ENCODE peak calls at places on chromosomes 4 and X, in ten cellular contexts. One of them, this sample, is unnamed.

GRCh38 chr4:15577508-15577907 is 77.6 kb downstream of the FBXL5 start:
- DNase-seq in NCI-H510A: no peak
- DNase-seq in left ventricle myocardium inferior: no peak
- DNase-seq in HTR-8/SVneo: no peak
- DNase-seq in neural crest cell: no peak
- DNase-seq in EL: peak; percentile 24
- DNase-seq in GM04503: peak; percentile 11
- DNase-seq in SK-N-SH: no peak
- DNase-seq in activated T-cell treated with anti-CD3 and anti-CD28 coated beads for 1 hour: no peak
- DNase-seq in GM20000: no peak
- DNase-seq in this sample: no peak

GRCh38 chr4:158778712-158779111 is 9.9 kb downstream of the FNIP2 start:
- DNase-seq in NCI-H510A: peak; percentile 47
- DNase-seq in GM04503: no peak
- DNase-seq in GM20000: no peak
- DNase-seq in EL: no peak
- DNase-seq in left ventricle myocardium inferior: no peak
- DNase-seq in HTR-8/SVneo: no peak
- DNase-seq in neural crest cell: no peak
- DNase-seq in SK-N-SH: no peak
- DNase-seq in activated T-cell treated with anti-CD3 and anti-CD28 coated beads for 1 hour: no peak
- DNase-seq in this sample: no peak

GRCh38 chrX:10197597-10198210 is 40.9 kb downstream of the CLCN4 start:
- DNase-seq in NCI-H510A: no peak
- DNase-seq in GM20000: no peak
- DNase-seq in GM04503: no peak
- DNase-seq in HTR-8/SVneo: no peak
- DNase-seq in left ventricle myocardium inferior: no peak
- DNase-seq in EL: no peak
- DNase-seq in SK-N-SH: no peak
- DNase-seq in neural crest cell: no peak
- DNase-seq in activated T-cell treated with anti-CD3 and anti-CD28 coated beads for 1 hour: no peak
- DNase-seq in this sample: peak; percentile 28

GRCh38 chrX:13485167-13485566 is 84.2 kb upstream of the EGFL6 start:
- DNase-seq in HTR-8/SVneo: no peak
- DNase-seq in EL: no peak
- DNase-seq in activated T-cell treated with anti-CD3 and anti-CD28 coated beads for 1 hour: no peak
- DNase-seq in neural crest cell: no peak
- DNase-seq in SK-N-SH: no peak
- DNase-seq in left ventricle myocardium inferior: no peak
- DNase-seq in NCI-H510A: no peak
- DNase-seq in GM20000: no peak
- DNase-seq in GM04503: no peak
- DNase-seq in this sample: no peak

GRCh38 chr4:130249002-130249401 is 1153.0 kb downstream of the C4orf33 start:
- DNase-seq in SK-N-SH: no peak
- DNase-seq in GM20000: no peak
- DNase-seq in left ventricle myocardium inferior: no peak
- DNase-seq in EL: no peak
- DNase-seq in activated T-cell treated with anti-CD3 and anti-CD28 coated beads for 1 hour: no peak
- DNase-seq in NCI-H510A: no peak
- DNase-seq in neural crest cell: no peak
- DNase-seq in GM04503: no peak
- DNase-seq in HTR-8/SVneo: no peak
- DNase-seq in this sample: no peak

GRCh38 chr4:57162499-57163019 is 52.4 kb upstream of the IGFBP7 start:
- DNase-seq in SK-N-SH: no peak
- DNase-seq in neural crest cell: no peak
- DNase-seq in GM20000: no peak
- DNase-seq in HTR-8/SVneo: no peak
- DNase-seq in NCI-H510A: no peak
- DNase-seq in activated T-cell treated with anti-CD3 and anti-CD28 coated beads for 1 hour: no peak
- DNase-seq in EL: no peak
- DNase-seq in GM04503: no peak
- DNase-seq in left ventricle myocardium inferior: no peak
- DNase-seq in this sample: no peak

GRCh38 chr4:21697583-21697982 is 251.0 kb downstream of the KCNIP4 start:
- DNase-seq in GM04503: no peak
- DNase-seq in EL: peak; percentile 1
- DNase-seq in HTR-8/SVneo: peak; percentile 9
- DNase-seq in NCI-H510A: peak; percentile 18
- DNase-seq in activated T-cell treated with anti-CD3 and anti-CD28 coated beads for 1 hour: no peak
- DNase-seq in left ventricle myocardium inferior: no peak
- DNase-seq in GM20000: no peak
- DNase-seq in neural crest cell: peak; percentile 1
- DNase-seq in SK-N-SH: peak; percentile 35
- DNase-seq in this sample: peak; percentile 11

GRCh38 chr4:74874785-74875367 is 58.0 kb upstream of the PARM1 start:
- DNase-seq in activated T-cell treated with anti-CD3 and anti-CD28 coated beads for 1 hour: no peak
- DNase-seq in left ventricle myocardium inferior: no peak
- DNase-seq in HTR-8/SVneo: peak; percentile 20
- DNase-seq in NCI-H510A: peak; percentile 63
- DNase-seq in GM20000: peak; percentile 52
- DNase-seq in GM04503: peak; percentile 21
- DNase-seq in SK-N-SH: peak; percentile 17
- DNase-seq in neural crest cell: peak; percentile 3
- DNase-seq in EL: peak; percentile 63
- DNase-seq in this sample: peak; percentile 91

GRCh38 chr4:69910016-69910782 is 20.7 kb upstream of the CSN1S1 start:
- DNase-seq in neural crest cell: no peak
- DNase-seq in GM20000: no peak
- DNase-seq in SK-N-SH: no peak
- DNase-seq in activated T-cell treated with anti-CD3 and anti-CD28 coated beads for 1 hour: no peak
- DNase-seq in NCI-H510A: no peak
- DNase-seq in left ventricle myocardium inferior: no peak
- DNase-seq in GM04503: no peak
- DNase-seq in EL: no peak
- DNase-seq in HTR-8/SVneo: no peak
- DNase-seq in this sample: peak; percentile 84

GRCh38 chr4:147799986-147800555 is 68.2 kb downstream of the ARHGAP10 start:
- DNase-seq in SK-N-SH: no peak
- DNase-seq in GM04503: no peak
- DNase-seq in HTR-8/SVneo: no peak
- DNase-seq in left ventricle myocardium inferior: no peak
- DNase-seq in EL: no peak
- DNase-seq in GM20000: peak; percentile 70
- DNase-seq in activated T-cell treated with anti-CD3 and anti-CD28 coated beads for 1 hour: peak; percentile 15
- DNase-seq in NCI-H510A: no peak
- DNase-seq in neural crest cell: no peak
- DNase-seq in this sample: no peak

GRCh38 chr4:82797591-82798081 is 960 bp downstream of the SCD5 start:
- DNase-seq in SK-N-SH: peak; percentile 75
- DNase-seq in neural crest cell: peak; percentile 21
- DNase-seq in HTR-8/SVneo: no peak
- DNase-seq in EL: peak; percentile 46
- DNase-seq in GM04503: no peak
- DNase-seq in left ventricle myocardium inferior: peak; percentile 25
- DNase-seq in NCI-H510A: no peak
- DNase-seq in activated T-cell treated with anti-CD3 and anti-CD28 coated beads for 1 hour: no peak
- DNase-seq in GM20000: peak; percentile 44
- DNase-seq in this sample: peak; percentile 36

GRCh38 chr4:186345184-186345583 is 79.2 kb downstream of the F11 start:
- DNase-seq in neural crest cell: no peak
- DNase-seq in left ventricle myocardium inferior: no peak
- DNase-seq in NCI-H510A: no peak
- DNase-seq in activated T-cell treated with anti-CD3 and anti-CD28 coated beads for 1 hour: no peak
- DNase-seq in EL: no peak
- DNase-seq in GM04503: no peak
- DNase-seq in SK-N-SH: no peak
- DNase-seq in GM20000: no peak
- DNase-seq in HTR-8/SVneo: no peak
- DNase-seq in this sample: no peak

GRCh38 chrX:2498781-2499302 is 1.9 kb downstream of the DHRSX start:
- DNase-seq in HTR-8/SVneo: no peak
- DNase-seq in GM04503: no peak
- DNase-seq in left ventricle myocardium inferior: no peak
- DNase-seq in activated T-cell treated with anti-CD3 and anti-CD28 coated beads for 1 hour: no peak
- DNase-seq in EL: peak; percentile 28
- DNase-seq in NCI-H510A: no peak
- DNase-seq in GM20000: peak; percentile 24
- DNase-seq in neural crest cell: no peak
- DNase-seq in SK-N-SH: no peak
- DNase-seq in this sample: peak; percentile 17

GRCh38 chr4:87961993-87962791 is 13.3 kb upstream of the SPP1 start:
- DNase-seq in neural crest cell: no peak
- DNase-seq in activated T-cell treated with anti-CD3 and anti-CD28 coated beads for 1 hour: no peak
- DNase-seq in GM04503: no peak
- DNase-seq in SK-N-SH: no peak
- DNase-seq in left ventricle myocardium inferior: no peak
- DNase-seq in NCI-H510A: no peak
- DNase-seq in HTR-8/SVneo: no peak
- DNase-seq in GM20000: no peak
- DNase-seq in EL: peak; percentile 59
- DNase-seq in this sample: peak; percentile 41

GRCh38 chr4:168183717-168184571 is 91.6 kb downstream of the ANXA10 start:
- DNase-seq in GM04503: no peak
- DNase-seq in neural crest cell: no peak
- DNase-seq in EL: peak; percentile 51
- DNase-seq in SK-N-SH: peak; percentile 49
- DNase-seq in HTR-8/SVneo: peak; percentile 37
- DNase-seq in activated T-cell treated with anti-CD3 and anti-CD28 coated beads for 1 hour: no peak
- DNase-seq in GM20000: peak; percentile 32
- DNase-seq in left ventricle myocardium inferior: no peak
- DNase-seq in NCI-H510A: no peak
- DNase-seq in this sample: peak; percentile 59

GRCh38 chrX:66914082-66914481 is 275.2 kb upstream of the EDA2R start:
- DNase-seq in NCI-H510A: no peak
- DNase-seq in activated T-cell treated with anti-CD3 and anti-CD28 coated beads for 1 hour: no peak
- DNase-seq in left ventricle myocardium inferior: no peak
- DNase-seq in EL: peak; percentile 0
- DNase-seq in neural crest cell: no peak
- DNase-seq in HTR-8/SVneo: no peak
- DNase-seq in GM04503: no peak
- DNase-seq in GM20000: no peak
- DNase-seq in SK-N-SH: no peak
- DNase-seq in this sample: no peak

GRCh38 chr4:109912706-109913621 is at the start of gene EGF:
- DNase-seq in SK-N-SH: no peak
- DNase-seq in neural crest cell: no peak
- DNase-seq in NCI-H510A: no peak
- DNase-seq in GM20000: no peak
- DNase-seq in left ventricle myocardium inferior: no peak
- DNase-seq in GM04503: peak; percentile 20
- DNase-seq in EL: peak; percentile 46
- DNase-seq in HTR-8/SVneo: peak; percentile 20
- DNase-seq in activated T-cell treated with anti-CD3 and anti-CD28 coated beads for 1 hour: no peak
- DNase-seq in this sample: peak; percentile 42

GRCh38 chr4:105473340-105474109 is at the start of gene PPA2:
- DNase-seq in activated T-cell treated with anti-CD3 and anti-CD28 coated beads for 1 hour: peak; percentile 46
- DNase-seq in neural crest cell: peak; percentile 57
- DNase-seq in GM04503: peak; percentile 43
- DNase-seq in HTR-8/SVneo: peak; percentile 68
- DNase-seq in SK-N-SH: peak; percentile 94
- DNase-seq in NCI-H510A: peak; percentile 74
- DNase-seq in GM20000: peak; percentile 89
- DNase-seq in EL: peak; percentile 90
- DNase-seq in left ventricle myocardium inferior: peak; percentile 90
- DNase-seq in this sample: peak; percentile 94